ENCODE peak calls at places on chromosomes 6 and 20, in eight cellular contexts. N is vagina, L is osteoblast, Z is SK-N-SH, T is mammary epithelial cell, G is fibroblast of pulmonary artery, U is lung, M is chondrocyte. Y is an unnamed sample.

GRCh38 chr20:19275630-19276071 is 63.2 kb downstream of the SLC24A3 start:
- DNase-seq in N (no peak), L (peak), Z (no peak), T (no peak), G (peak), U (peak), M (no peak), Y (no peak)

GRCh38 chr6:133041020-133041419 is 200.1 kb upstream of the EYA4 start:
- DNase-seq in N (no peak), L (no peak), Z (peak), T (no peak), G (no peak), U (no peak), M (no peak), Y (no peak)

GRCh38 chr6:40932366-40932765 is 106.7 kb downstream of the UNC5CL start:
- DNase-seq in N (no peak), L (no peak), Z (no peak), T (no peak), G (no peak), U (no peak), M (no peak), Y (no peak)

GRCh38 chr20:38685853-38686473 is 38.3 kb upstream of the SLC32A1 start:
- DNase-seq in N (no peak), L (no peak), Z (no peak), T (peak), G (peak), U (peak), M (no peak), Y (peak)

GRCh38 chr6:100657678-100658330 is 193.1 kb upstream of the SIM1 start:
- DNase-seq in N (no peak), L (no peak), Z (no peak), T (no peak), G (peak), U (no peak), M (no peak), Y (no peak)

GRCh38 chr6:23611776-23612381 is 514.1 kb upstream of the NRSN1 start:
- DNase-seq in N (no peak), L (no peak), Z (peak), T (no peak), G (no peak), U (no peak), M (no peak), Y (no peak)

GRCh38 chr20:3084283-3084985 is at the start of gene AVP:
- DNase-seq in N (no peak), L (peak), Z (no peak), T (no peak), G (no peak), U (no peak), M (peak), Y (no peak)

GRCh38 chr6:32529697-32530429 is at the start of gene HLA-DRB5:
- DNase-seq in N (no peak), L (no peak), Z (no peak), T (no peak), G (peak), U (peak), M (no peak), Y (peak)

GRCh38 chr6:159691963-159692287 is 1.1 kb downstream of the SOD2 start:
- DNase-seq in N (no peak), L (peak), Z (no peak), T (no peak), G (no peak), U (no peak), M (no peak), Y (no peak)

GRCh38 chr6:1029196-1029595 is 282.7 kb upstream of the FOXQ1 start:
- DNase-seq in N (no peak), L (no peak), Z (no peak), T (no peak), G (no peak), U (peak), M (no peak), Y (no peak)

DNA sequence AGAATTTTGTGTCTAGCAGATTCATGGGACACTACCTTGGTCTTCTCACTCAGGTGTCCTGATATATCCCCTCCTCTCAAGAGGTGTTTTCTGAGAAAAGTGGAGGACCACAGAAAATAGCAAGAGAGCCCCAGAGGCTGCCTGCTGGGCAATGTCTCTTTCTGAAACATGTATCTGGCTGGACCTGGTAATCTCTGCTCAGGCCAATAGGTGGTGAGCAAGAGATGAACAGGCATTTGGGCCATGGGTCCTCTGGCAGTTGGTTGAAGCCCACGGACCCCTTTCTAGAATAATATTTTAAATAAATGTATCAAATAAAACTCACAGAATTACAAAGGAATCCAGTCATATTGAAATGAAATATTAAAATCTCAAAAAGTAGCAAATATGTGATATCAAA is 8.8 kb upstream of the THBD start:
- DNase-seq in N (no peak), L (no peak), Z (no peak), T (no peak), G (no peak), U (no peak), M (no peak), Y (no peak)
- TF ChIP-seq CTCF in N (no peak), L (peak), Z (no peak), T (no peak), G (peak), U (no peak), M (peak), Y (no peak)

DNA sequence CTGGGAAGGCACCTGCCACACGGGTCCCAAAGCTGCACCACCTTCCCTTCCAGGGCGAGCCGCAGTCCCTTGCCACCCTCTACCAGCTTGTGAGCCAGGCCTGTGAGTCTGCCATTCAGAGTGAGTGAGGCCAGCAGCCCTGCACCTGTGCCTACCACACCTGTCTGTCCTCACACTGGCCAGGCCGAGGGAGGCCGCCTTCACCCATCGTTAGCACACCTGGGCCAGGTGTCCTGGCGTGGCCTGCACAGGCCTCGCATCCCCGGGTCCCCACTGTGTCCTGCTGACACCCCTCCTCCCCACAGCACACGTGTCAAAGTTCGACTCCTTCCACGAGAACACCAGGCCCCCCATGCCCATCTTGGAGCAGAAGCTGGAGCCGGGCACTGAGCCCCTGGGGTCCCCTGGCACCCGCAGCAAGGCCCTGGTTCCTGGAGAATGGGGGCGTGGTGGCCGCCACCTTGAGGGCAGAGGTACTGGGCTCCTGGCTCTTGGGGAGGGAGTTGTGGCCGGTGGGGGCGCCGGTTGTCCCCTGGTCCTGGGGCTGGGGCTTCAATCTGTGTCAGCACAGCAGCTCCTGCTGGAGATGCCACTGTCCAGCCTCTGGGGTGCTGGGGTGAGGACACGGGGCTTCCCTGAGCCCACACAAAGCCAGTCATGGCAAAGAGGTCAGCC is 33.0 kb downstream of the CHRNA4 start:
- DNase-seq in N (no peak), L (no peak), Z (no peak), T (no peak), G (no peak), U (no peak), M (peak), Y (no peak)
- TF ChIP-seq CTCF in N (no peak), L (no peak), Z (no peak), T (no peak), G (no peak), U (no peak), M (no peak), Y (no peak)

DNA sequence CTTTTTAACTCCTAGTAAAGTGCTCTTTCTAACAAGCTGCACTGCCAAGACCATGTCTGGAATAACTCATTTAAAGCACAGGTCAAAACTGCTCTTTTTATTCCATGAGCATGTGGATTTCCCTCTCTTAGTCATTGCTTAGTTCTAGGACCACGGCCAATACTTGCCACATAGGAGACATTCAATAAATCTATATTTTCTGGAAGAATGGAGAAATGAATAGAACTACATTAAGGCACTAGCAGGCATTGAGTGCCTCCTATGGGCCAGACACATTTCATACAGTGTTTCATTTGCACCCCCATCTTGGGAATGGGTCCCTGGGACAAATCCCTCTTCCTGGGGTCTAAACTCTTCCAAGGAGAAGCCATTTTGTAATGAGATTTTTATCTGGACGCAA is 552.8 kb upstream of the CITED2 start:
- DNase-seq in N (no peak), L (peak), Z (no peak), T (no peak), G (peak), U (no peak), M (no peak), Y (no peak)
- TF ChIP-seq CTCF in N (no peak), L (peak), Z (peak), T (no peak), G (peak), U (peak), M (peak), Y (no peak)

DNA sequence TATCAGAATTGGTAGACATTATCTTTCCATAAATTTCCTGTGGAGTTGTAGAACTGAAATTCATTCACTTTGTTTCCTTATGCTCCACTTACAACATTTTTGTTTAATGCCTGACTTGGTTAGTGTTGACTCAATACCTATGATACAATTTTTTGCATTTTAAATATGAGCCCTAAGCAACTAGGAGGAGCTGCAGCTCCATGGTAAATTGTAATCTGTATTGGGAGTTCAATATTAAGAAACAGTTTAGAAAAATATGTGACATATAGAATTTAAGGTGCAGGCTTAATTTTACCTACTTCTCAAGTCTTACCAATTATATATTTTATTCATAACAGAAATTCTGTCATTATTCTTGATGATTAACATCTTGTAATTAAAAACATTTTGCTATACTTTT is 868.3 kb downstream of the EYS start:
- DNase-seq in N (no peak), L (no peak), Z (no peak), T (no peak), G (peak), U (no peak), M (no peak), Y (no peak)
- TF ChIP-seq CTCF in N (no peak), L (no peak), Z (peak), T (no peak), G (peak), U (no peak), M (peak), Y (no peak)

GRCh38 chr6:84043555-84043954 is 10.0 kb downstream of the MRAP2 start:
- DNase-seq in N (no peak), L (no peak), Z (no peak), T (no peak), G (no peak), U (no peak), M (no peak), Y (no peak)

GRCh38 chr6:84035484-84035883 is 1.9 kb downstream of the MRAP2 start:
- DNase-seq in N (no peak), L (no peak), Z (peak), T (no peak), G (no peak), U (no peak), M (no peak), Y (no peak)

GRCh38 chr6:84042603-84043002 is 9.0 kb downstream of the MRAP2 start:
- DNase-seq in N (no peak), L (no peak), Z (no peak), T (no peak), G (no peak), U (no peak), M (no peak), Y (no peak)

GRCh38 chr6:84033523-84034451 is at the start of gene MRAP2:
- DNase-seq in N (no peak), L (peak), Z (peak), T (peak), G (peak), U (peak), M (no peak), Y (peak)

DNA sequence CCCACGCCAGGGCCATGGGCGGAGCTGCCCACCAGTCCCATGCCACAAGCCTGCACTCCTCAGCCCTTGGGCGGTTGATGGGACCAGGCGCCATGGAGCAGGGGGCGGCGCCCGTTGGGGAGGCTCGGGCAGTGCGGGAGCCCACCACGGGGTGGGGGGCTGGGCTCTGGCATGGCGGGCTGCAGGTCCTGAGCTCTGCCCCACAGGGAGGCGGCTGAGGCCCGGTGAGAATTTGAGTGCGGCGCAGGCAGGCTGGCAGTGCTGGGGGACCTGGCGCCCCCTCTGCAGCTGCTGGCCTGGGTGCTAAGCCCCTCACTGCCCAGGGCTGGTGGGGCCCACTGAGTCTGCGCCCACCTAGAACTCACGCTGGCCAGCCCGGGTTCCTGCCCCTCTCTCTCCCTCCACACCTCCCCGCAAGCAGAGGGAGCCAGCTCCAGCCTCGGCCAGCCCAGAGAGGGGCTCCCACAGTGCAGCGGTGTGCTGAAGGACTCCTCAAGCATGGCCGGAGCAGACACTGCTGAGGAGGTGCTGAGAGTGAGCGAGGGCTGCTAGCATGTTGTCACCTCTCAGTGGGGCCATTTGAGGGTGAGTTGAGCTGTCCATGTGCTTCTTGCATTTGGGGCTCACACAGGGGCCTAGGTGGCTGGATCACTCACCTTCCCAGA is 4.0 kb downstream of the MRAP2 start:
- DNase-seq in N (no peak), L (no peak), Z (no peak), T (no peak), G (no peak), U (no peak), M (peak), Y (no peak)
- TF ChIP-seq CTCF in N (no peak), L (no peak), Z (no peak), T (no peak), G (no peak), U (no peak), M (no peak), Y (no peak)

GRCh38 chr20:18072532-18072931 is 14.8 kb upstream of the OVOL2 start:
- DNase-seq in N (no peak), L (no peak), Z (no peak), T (no peak), G (no peak), U (no peak), M (no peak), Y (no peak)

GRCh38 chr20:18063676-18064075 is 6.0 kb upstream of the OVOL2 start:
- DNase-seq in N (no peak), L (no peak), Z (no peak), T (no peak), G (no peak), U (no peak), M (no peak), Y (no peak)

DNA sequence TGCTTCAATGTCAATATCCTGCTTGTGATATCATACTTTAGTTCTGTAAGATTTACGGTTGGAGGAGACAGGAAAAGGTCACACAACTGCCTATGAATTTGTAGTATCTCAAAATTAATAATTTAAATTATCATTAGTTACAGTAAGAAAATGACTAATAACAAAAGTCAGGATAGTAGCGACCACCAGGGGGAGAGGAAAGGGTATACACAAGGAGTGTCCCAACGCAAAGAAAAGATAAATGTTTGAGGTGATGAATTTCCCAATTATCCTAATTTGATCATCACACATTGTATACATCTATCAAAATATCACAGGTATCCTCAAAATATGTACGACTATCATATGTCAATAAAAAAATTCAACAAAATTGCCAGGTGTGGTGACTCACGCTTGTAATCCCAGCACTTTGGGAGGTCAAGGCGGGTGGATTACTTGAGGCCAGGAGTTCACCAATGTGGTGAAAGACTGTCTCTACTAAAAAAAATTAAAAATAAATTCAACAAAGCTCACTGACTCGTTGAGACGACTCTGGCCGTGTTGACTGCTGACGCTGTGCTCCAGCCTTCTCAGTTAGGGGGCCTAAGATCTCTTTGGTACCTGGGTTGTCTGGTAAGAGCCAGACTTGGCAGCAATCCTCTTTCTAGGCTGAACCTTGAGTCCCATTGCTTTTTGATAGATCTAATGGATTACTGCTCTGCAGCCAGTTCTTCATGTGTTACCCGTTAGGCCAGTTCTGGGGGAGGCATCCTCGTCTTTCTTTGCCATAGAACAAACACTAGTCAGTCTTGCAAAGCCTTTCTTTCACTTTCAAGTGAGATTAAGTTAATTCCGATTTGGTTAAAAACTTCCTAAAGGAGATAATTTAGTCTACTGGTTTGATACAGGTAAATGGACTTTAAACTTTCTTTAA is 9.0 kb upstream of the OVOL2 start:
- DNase-seq in N (no peak), L (no peak), Z (no peak), T (no peak), G (no peak), U (no peak), M (no peak), Y (no peak)
- TF ChIP-seq CTCF in N (no peak), L (no peak), Z (no peak), T (peak), G (no peak), U (no peak), M (peak), Y (no peak)

GRCh38 chr6:153790881-153791473 is 248.1 kb upstream of the OPRM1 start:
- DNase-seq in N (no peak), L (no peak), Z (peak), T (no peak), G (peak), U (no peak), M (no peak), Y (no peak)
- TF ChIP-seq CTCF in N (no peak), L (no peak), Z (peak), T (no peak), G (peak), U (no peak), M (peak), Y (no peak)